ENCODE peak calls at places on chromosomes 11 and 22, in five cellular contexts. J, A, Q, Z and K are unnamed samples. For H3K4me1, the result is how much of the 10 kb centered on the place peaks cover.

GRCh38 chr11:113477321-113477720 is 2.1 kb upstream of the DRD2 start:
- DNase-seq in J (no peak), A (no peak), Q (no peak), Z (no peak), K (no peak)

GRCh38 chr22:44098966-44099530 is 74.9 kb downstream of the PARVB start:
- DNase-seq in J (no peak), A (no peak), Q (peak), Z (no peak), K (no peak)

GRCh38 chr11:124075841-124076571 is 34.9 kb upstream of the OR10G7 start:
- DNase-seq in J (no peak), A (peak), Q (no peak), Z (no peak), K (peak)

GRCh38 chr11:6259638-6260019 is at the start of gene CCKBR:
- DNase-seq in J (no peak), A (no peak), Q (no peak), Z (no peak), K (no peak)

GRCh38 chr11:65663634-65664200 is 1.0 kb upstream of the RELA start:
- DNase-seq in J (peak), A (peak), Q (no peak), Z (no peak), K (peak)

GRCh38 chr11:113389288-113389687 is 1.7 kb downstream of the ANKK1 start:
- DNase-seq in J (no peak), A (no peak), Q (no peak), Z (no peak), K (no peak)

GRCh38 chr11:88179141-88179540 is 3.9 kb upstream of the RAB38 start:
- DNase-seq in J (no peak), A (no peak), Q (no peak), Z (no peak), K (no peak)

GRCh38 chr11:119618208-119618909 is 110.6 kb downstream of the NECTIN1 start:
- DNase-seq in J (peak), A (no peak), Q (no peak), Z (no peak), K (peak)

GRCh38 chr11:97414801-97415200 is 1025.0 kb downstream of the JRKL start:
- DNase-seq in J (no peak), A (no peak), Q (no peak), Z (no peak), K (no peak)

GRCh38 chr11:83035070-83035854 is 36.4 kb downstream of the RAB30 start:
- DNase-seq in J (no peak), A (peak), Q (no peak), Z (no peak), K (no peak)
- H3K4me1 ChIP-seq in J (under half), A (under half), Q (half or more), Z (under half), K (under half)

GRCh38 chr11:118437736-118438125 is 1.4 kb downstream of the KMT2A start:
- DNase-seq in J (peak), A (no peak), Q (no peak), Z (no peak), K (peak)
- H3K4me1 ChIP-seq in J (under half), A (half or more), Q (under half), Z (under half), K (under half)

GRCh38 chr22:21860640-21861039 is 6.8 kb downstream of the MAPK1 start:
- DNase-seq in J (no peak), A (no peak), Q (no peak), Z (no peak), K (no peak)

GRCh38 chr22:21865041-21865440 is 2.4 kb downstream of the MAPK1 start:
- DNase-seq in J (peak), A (peak), Q (peak), Z (no peak), K (peak)

GRCh38 chr22:21861290-21861848 is 6.1 kb downstream of the MAPK1 start:
- DNase-seq in J (no peak), A (no peak), Q (no peak), Z (no peak), K (no peak)

GRCh38 chr22:21862386-21863242 is 4.8 kb downstream of the MAPK1 start:
- DNase-seq in J (no peak), A (no peak), Q (no peak), Z (no peak), K (no peak)

GRCh38 chr22:21861856-21862255 is 5.6 kb downstream of the MAPK1 start:
- DNase-seq in J (no peak), A (no peak), Q (no peak), Z (no peak), K (no peak)
- H3K4me1 ChIP-seq in J (under half), A (half or more), Q (half or more), Z (under half), K (half or more)

GRCh38 chr11:2528301-2529050 is 83.7 kb downstream of the KCNQ1 start:
- DNase-seq in J (no peak), A (no peak), Q (peak), Z (no peak), K (no peak)
- H3K4me1 ChIP-seq in J (under half), A (under half), Q (under half), Z (under half), K (under half)

GRCh38 chr11:47107709-47108108 is 69.0 kb downstream of the ARFGAP2 start:
- DNase-seq in J (no peak), A (no peak), Q (no peak), Z (no peak), K (no peak)
- H3K4me1 ChIP-seq in J (under half), A (under half), Q (under half), Z (under half), K (under half)

GRCh38 chr11:93832780-93833179 is 17.6 kb downstream of the VSTM5 start:
- DNase-seq in J (no peak), A (no peak), Q (no peak), Z (no peak), K (no peak)
- H3K4me1 ChIP-seq in J (under half), A (under half), Q (under half), Z (under half), K (under half)

GRCh38 chr11:28535677-28536076 is 427.5 kb downstream of the METTL15 start:
- DNase-seq in J (no peak), A (no peak), Q (no peak), Z (peak), K (no peak)
- H3K4me1 ChIP-seq in J (under half), A (under half), Q (under half), Z (under half), K (under half)

GRCh38 chr11:31582697-31583096 is 73.1 kb downstream of the ELP4 start:
- DNase-seq in J (no peak), A (no peak), Q (no peak), Z (no peak), K (no peak)
- H3K4me1 ChIP-seq in J (under half), A (under half), Q (under half), Z (under half), K (under half)